ENCODE peak calls at places on chromosomes 16 and 17, in six cellular contexts. L is WTC11; R is A549; G is activated naive CD4-positive, alpha-beta T cell treated with Interleukin-2 at 50 U/mL for 16 hours; V is NCI-H1105 treated with DMSO at 0.1 percent for 48 hours; F is foreskin fibroblast. J is an unnamed sample.

GRCh38 chr16:67506468-67506867 is 22.2 kb upstream of the RIPOR1 start:
- DNase-seq in F (no peak), L (no peak), V (no peak), G (no peak), R (no peak), J (no peak)

GRCh38 chr17:21392257-21392656 is 16.1 kb downstream of the KCNJ12 start:
- DNase-seq in V (no peak), R (no peak), G (no peak), L (no peak), F (no peak), J (no peak)

GRCh38 chr17:14459955-14460354 is 159.1 kb downstream of the HS3ST3B1 start:
- DNase-seq in G (no peak), R (no peak), L (no peak), F (no peak), V (no peak), J (no peak)

GRCh38 chr17:79932907-79933306 is 93.7 kb upstream of the CBX4 start:
- DNase-seq in R (no peak), L (no peak), G (no peak), F (no peak), V (no peak), J (no peak)

GRCh38 chr16:46736695-46737094 is 11.4 kb downstream of the MYLK3 start:
- DNase-seq in V (no peak), G (no peak), F (no peak), L (no peak), R (no peak), J (no peak)

GRCh38 chr16:324451-325334 is 27.8 kb downstream of the AXIN1 start:
- DNase-seq in L (peak), V (no peak), G (peak), R (no peak), F (no peak), J (peak)

GRCh38 chr16:72921106-72921505 is 126.8 kb downstream of the ZFHX3 start:
- DNase-seq in L (no peak), F (no peak), G (no peak), V (no peak), R (no peak), J (no peak)

GRCh38 chr16:57899771-57900661 is 70.9 kb downstream of the CNGB1 start:
- DNase-seq in R (peak), L (peak), V (peak), F (peak), G (peak), J (peak)

GRCh38 chr17:5683241-5683640 is 98.9 kb upstream of the NLRP1 start:
- DNase-seq in L (no peak), R (no peak), F (no peak), V (no peak), G (no peak), J (no peak)